ENCODE peak calls at places on chromosomes 13 and 19, in four cellular contexts. C is uterus; B is naive thymus-derived CD4-positive, alpha-beta T cell; R is ovary. T is an unnamed sample. For H3K4me1, the result is how much of the 10 kb centered on the place peaks cover.

GRCh38 chr19:43444531-43445340 is 20.7 kb downstream of the LYPD3 start:
- DNase-seq in C (no peak), B (no peak), R (no peak), T (no peak)

GRCh38 chr19:5974721-5975387 is 3.1 kb downstream of the RANBP3 start:
- DNase-seq in C (no peak), B (no peak), R (no peak), T (peak)

GRCh38 chr13:82800391-82800790 is 1081.9 kb downstream of the SLITRK1 start:
- DNase-seq in C (no peak), B (no peak), R (no peak), T (no peak)

GRCh38 chr13:28117689-28118377 is 17.5 kb upstream of the FLT3 start:
- DNase-seq in C (no peak), B (no peak), R (peak), T (no peak)

GRCh38 chr19:47226426-47227346 is 4.3 kb downstream of the BBC3 start:
- DNase-seq in C (peak), B (no peak), R (peak), T (peak)

GRCh38 chr19:10230904-10231623 is at the start of gene S1PR2:
- DNase-seq in C (peak), B (peak), R (peak), T (peak)

GRCh38 chr13:75390229-75390628 is 91.7 kb downstream of the TBC1D4 start:
- DNase-seq in C (no peak), B (no peak), R (no peak), T (no peak)

GRCh38 chr13:79913141-79913827 is 427.6 kb downstream of the SPRY2 start:
- DNase-seq in C (no peak), B (no peak), R (no peak), T (no peak)

GRCh38 chr19:33675501-33676124 is 53.9 kb downstream of the CHST8 start:
- DNase-seq in C (no peak), B (no peak), R (no peak), T (no peak)

GRCh38 chr19:31772915-31773314 is 423.7 kb upstream of the TSHZ3 start:
- DNase-seq in C (no peak), B (no peak), R (no peak), T (no peak)

GRCh38 chr13:93244141-93244917 is 17.7 kb downstream of the GPC6 start:
- DNase-seq in C (no peak), B (no peak), R (no peak), T (no peak)

GRCh38 chr19:53132231-53132991 is at the start of gene ZNF415:
- DNase-seq in C (peak), B (peak), R (peak), T (peak)

GRCh38 chr19:38506723-38507550 is 73.4 kb downstream of the RYR1 start:
- DNase-seq in C (peak), B (peak), R (peak), T (peak)

GRCh38 chr19:2167896-2168618 is 4.3 kb downstream of the DOT1L start:
- DNase-seq in C (peak), B (no peak), R (peak), T (no peak)

GRCh38 chr13:45167611-45168554 is 33.0 kb downstream of the KCTD4 start:
- DNase-seq in C (no peak), B (no peak), R (no peak), T (no peak)

GRCh38 chr13:76783798-76784197 is 102.4 kb downstream of the KCTD12 start:
- DNase-seq in C (no peak), B (no peak), R (no peak), T (no peak)

GRCh38 chr19:56314018-56314583 is 538 bp downstream of the ZSCAN5A start:
- DNase-seq in C (no peak), B (no peak), R (no peak), T (no peak)

GRCh38 chr19:33267706-33268105 is 34.6 kb downstream of the CEBPA start:
- DNase-seq in C (no peak), B (no peak), R (no peak), T (no peak)

GRCh38 chr19:7729211-7729610 is 2.7 kb downstream of the CLEC4G start:
- DNase-seq in C (no peak), B (no peak), R (no peak), T (no peak)

GRCh38 chr13:30477346-30478235 is 11.9 kb upstream of the HMGB1 start:
- DNase-seq in C (no peak), B (no peak), R (no peak), T (no peak)

GRCh38 chr13:73633817-73634449 is 500.3 kb downstream of the KLF12 start:
- DNase-seq in C (no peak), B (no peak), R (no peak), T (no peak)

GRCh38 chr19:7921955-7922840 is 2.1 kb downstream of the SNAPC2 start:
- DNase-seq in C (no peak), B (no peak), R (no peak), T (no peak)

GRCh38 chr13:32212420-32212819 is 102.7 kb downstream of the ZAR1L start:
- DNase-seq in C (no peak), B (no peak), R (no peak), T (no peak)

GRCh38 chr19:3295581-3295980 is 70.8 kb upstream of the NFIC start:
- DNase-seq in C (no peak), B (no peak), R (no peak), T (no peak)

GRCh38 chr13:55359067-55359466 is 1781.7 kb upstream of the PRR20A start:
- DNase-seq in C (no peak), B (no peak), R (no peak), T (no peak)

GRCh38 chr13:100176781-100177389 is 88.0 kb downstream of the PCCA start:
- DNase-seq in C (no peak), B (no peak), R (no peak), T (no peak)

GRCh38 chr19:20238025-20238623 is 71.1 kb downstream of the ZNF486 start:
- DNase-seq in C (peak), B (peak), R (peak), T (peak)

GRCh38 chr19:46240693-46241092 is 11.2 kb downstream of the IGFL1 start:
- DNase-seq in C (no peak), B (no peak), R (no peak), T (no peak)

GRCh38 chr13:43298799-43299198 is 275.4 kb downstream of the DNAJC15 start:
- DNase-seq in C (no peak), B (no peak), R (no peak), T (no peak)

GRCh38 chr19:46979103-46979769 is 40.4 kb upstream of the NPAS1 start:
- DNase-seq in C (no peak), B (no peak), R (no peak), T (no peak)

GRCh38 chr19:768424-768823 is 17.5 kb downstream of the MISP start:
- DNase-seq in C (no peak), B (no peak), R (no peak), T (no peak)

GRCh38 chr13:21637296-21637695 is 33.3 kb upstream of the MICU2 start:
- DNase-seq in C (no peak), B (no peak), R (no peak), T (no peak)

GRCh38 chr19:29667390-29667783 is 2.1 kb downstream of the PLEKHF1 start:
- DNase-seq in C (no peak), B (no peak), R (no peak), T (no peak)

GRCh38 chr19:23474172-23474571 is 78.9 kb upstream of the ZNF91 start:
- DNase-seq in C (no peak), B (no peak), R (no peak), T (no peak)

GRCh38 chr19:4889034-4889825 is 13.5 kb downstream of the ARRDC5 start:
- DNase-seq in C (no peak), B (no peak), R (no peak), T (no peak)

GRCh38 chr19:5700455-5701092 is 10.5 kb downstream of the RPL36 start:
- DNase-seq in C (no peak), B (no peak), R (no peak), T (no peak)

GRCh38 chr19:5953680-5954213 is 24.2 kb downstream of the RANBP3 start:
- DNase-seq in C (no peak), B (peak), R (no peak), T (peak)

GRCh38 chr19:53545271-53546065 is 7.5 kb downstream of the ZNF331 start:
- DNase-seq in C (no peak), B (no peak), R (no peak), T (no peak)

DNA sequence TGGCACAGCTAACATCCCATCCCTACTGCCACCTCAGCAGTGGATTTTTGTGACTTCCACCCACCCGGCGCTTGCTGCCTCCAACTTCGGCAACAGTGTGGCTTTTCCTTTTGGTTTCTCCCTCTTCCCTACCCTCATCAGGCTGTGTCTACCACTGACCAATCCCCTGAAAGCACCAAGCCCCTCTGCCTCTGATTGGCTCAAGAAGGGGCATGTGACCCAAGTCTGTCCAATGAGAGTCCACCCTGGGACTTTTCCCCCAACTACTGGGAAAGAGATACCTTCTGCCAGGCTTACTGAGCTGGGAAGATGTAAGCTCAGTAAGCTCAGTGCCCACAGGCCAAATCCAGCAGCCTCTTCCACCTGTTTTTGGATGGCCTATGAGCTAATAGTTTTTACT is 5.8 kb downstream of the SMIM7 start:
- DNase-seq in C (no peak), B (no peak), R (no peak), T (no peak)
- H3K27ac ChIP-seq in C (no peak), B (no peak), R (no peak), T (no peak)

GRCh38 chr19:49120325-49120683 is 960 bp downstream of the PPFIA3 start:
- DNase-seq in C (no peak), B (no peak), R (no peak), T (no peak)
- H3K4me3 ChIP-seq in C (no peak), B (no peak), R (no peak), T (no peak)

GRCh38 chr19:41137056-41137455 is 22.8 kb downstream of the CYP2F1 start:
- DNase-seq in C (no peak), B (no peak), R (no peak), T (no peak)
- H3K4me1 ChIP-seq in C (under half), B (under half), R (under half), T (under half)

DNA sequence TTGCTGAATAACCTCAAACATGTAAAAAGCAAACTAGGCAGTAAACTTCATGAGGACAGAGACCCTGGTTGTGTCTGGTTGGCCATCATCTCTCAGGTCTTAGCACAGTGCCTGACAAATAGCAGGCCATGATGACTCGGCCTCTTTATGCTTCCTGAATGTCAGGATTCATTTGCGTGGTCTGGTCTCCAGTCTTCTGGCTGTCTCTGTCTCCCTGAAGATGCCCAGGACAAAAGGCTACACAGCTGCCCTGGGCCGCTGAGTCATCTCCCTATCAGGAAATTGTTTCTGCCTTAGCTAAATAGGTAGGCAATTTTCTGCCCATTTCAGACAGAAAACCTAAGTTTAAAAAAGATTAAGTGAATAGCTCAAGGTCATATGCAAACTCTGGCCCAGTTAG is 84.1 kb upstream of the FNDC3A start:
- DNase-seq in C (no peak), B (no peak), R (no peak), T (no peak)
- H3K27ac ChIP-seq in C (no peak), B (no peak), R (no peak), T (no peak)

DNA sequence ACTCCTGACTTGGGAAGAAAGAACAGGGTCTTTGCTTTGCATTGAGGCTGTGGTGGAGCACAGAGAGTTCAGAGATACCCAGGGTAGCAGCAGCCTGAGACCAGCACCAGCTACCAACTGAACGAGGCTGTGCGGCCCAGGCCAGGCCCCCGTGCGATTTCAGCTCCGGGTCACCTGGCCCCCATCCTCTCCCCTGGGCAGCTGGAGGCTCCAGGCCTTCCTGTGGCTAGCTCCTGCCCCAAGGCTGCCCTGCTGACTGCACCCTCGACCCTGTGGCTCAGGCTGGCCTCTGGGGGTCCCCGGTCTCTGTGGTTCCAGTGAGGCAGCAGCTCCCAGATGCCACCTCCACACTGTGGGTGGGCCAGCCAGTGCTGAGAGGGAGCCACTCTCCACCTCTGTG is 52.8 kb downstream of the MCF2L start:
- DNase-seq in C (no peak), B (no peak), R (no peak), T (no peak)
- H3K4me3 ChIP-seq in C (no peak), B (no peak), R (no peak), T (no peak)

GRCh38 chr19:49538643-49539042 is 10.8 kb downstream of the RCN3 start:
- DNase-seq in C (no peak), B (no peak), R (no peak), T (no peak)

GRCh38 chr19:49536921-49537462 is 9.2 kb downstream of the RCN3 start:
- DNase-seq in C (no peak), B (no peak), R (no peak), T (no peak)

GRCh38 chr19:49530708-49531107 is 2.9 kb downstream of the RCN3 start:
- DNase-seq in C (no peak), B (no peak), R (no peak), T (no peak)

GRCh38 chr19:49533551-49534488 is 6.0 kb downstream of the RCN3 start:
- DNase-seq in C (peak), B (peak), R (peak), T (peak)

GRCh38 chr19:49534632-49535385 is 7.0 kb downstream of the RCN3 start:
- DNase-seq in C (no peak), B (no peak), R (no peak), T (no peak)
- H3K4me1 ChIP-seq in C (under half), B (under half), R (under half), T (under half)

GRCh38 chr19:18170714-18171255 is 2.8 kb upstream of the IFI30 start:
- DNase-seq in C (no peak), B (no peak), R (peak), T (no peak)
- H3K27ac ChIP-seq in C (no peak), B (no peak), R (peak), T (no peak)